ENCODE peak calls at places on chromosomes 1 and 21, in six cellular contexts. One of them, this sample, is unnamed.

GRCh38 chr1:195530961-195531360 is 1077.3 kb downstream of the KCNT2 start:
- DNase-seq in fibroblast of the aortic adventitia: peak
- DNase-seq in lower lobe of right lung: no peak
- DNase-seq in coronary artery: no peak
- DNase-seq in dorsolateral prefrontal cortex: no peak
- DNase-seq in lower leg skin: no peak
- DNase-seq in this sample: no peak

GRCh38 chr1:163412216-163412615 is 90.5 kb downstream of the NUF2 start:
- DNase-seq in dorsolateral prefrontal cortex: no peak
- DNase-seq in coronary artery: no peak
- DNase-seq in fibroblast of the aortic adventitia: no peak
- DNase-seq in lower leg skin: no peak
- DNase-seq in lower lobe of right lung: no peak
- DNase-seq in this sample: no peak

GRCh38 chr1:200625381-200625824 is 4.9 kb upstream of the KIF14 start:
- DNase-seq in coronary artery: no peak
- DNase-seq in lower leg skin: no peak
- DNase-seq in fibroblast of the aortic adventitia: peak
- DNase-seq in dorsolateral prefrontal cortex: no peak
- DNase-seq in lower lobe of right lung: no peak
- DNase-seq in this sample: no peak

GRCh38 chr1:100736766-100737165 is 17.2 kb downstream of the VCAM1 start:
- DNase-seq in lower leg skin: no peak
- DNase-seq in lower lobe of right lung: no peak
- DNase-seq in fibroblast of the aortic adventitia: peak
- DNase-seq in dorsolateral prefrontal cortex: no peak
- DNase-seq in coronary artery: no peak
- DNase-seq in this sample: no peak

GRCh38 chr1:44030606-44031050 is 634 bp downstream of the SLC6A9 start:
- DNase-seq in lower leg skin: no peak
- DNase-seq in coronary artery: peak
- DNase-seq in fibroblast of the aortic adventitia: peak
- DNase-seq in lower lobe of right lung: no peak
- DNase-seq in dorsolateral prefrontal cortex: peak
- DNase-seq in this sample: no peak

GRCh38 chr1:176325664-176326063 is 118.6 kb upstream of the COP1 start:
- DNase-seq in lower lobe of right lung: no peak
- DNase-seq in coronary artery: no peak
- DNase-seq in fibroblast of the aortic adventitia: no peak
- DNase-seq in dorsolateral prefrontal cortex: no peak
- DNase-seq in lower leg skin: peak
- DNase-seq in this sample: no peak

GRCh38 chr1:154607084-154607747 is 770 bp downstream of the ADAR start:
- DNase-seq in dorsolateral prefrontal cortex: no peak
- DNase-seq in fibroblast of the aortic adventitia: peak
- DNase-seq in lower lobe of right lung: no peak
- DNase-seq in coronary artery: peak
- DNase-seq in lower leg skin: no peak
- DNase-seq in this sample: no peak

GRCh38 chr21:17455451-17455850 is 57.4 kb upstream of the CXADR start:
- DNase-seq in lower leg skin: no peak
- DNase-seq in coronary artery: no peak
- DNase-seq in lower lobe of right lung: no peak
- DNase-seq in dorsolateral prefrontal cortex: no peak
- DNase-seq in fibroblast of the aortic adventitia: no peak
- DNase-seq in this sample: no peak

GRCh38 chr1:220879090-220879508 is at the start of gene HLX:
- DNase-seq in coronary artery: peak
- DNase-seq in lower leg skin: peak
- DNase-seq in fibroblast of the aortic adventitia: peak
- DNase-seq in dorsolateral prefrontal cortex: no peak
- DNase-seq in lower lobe of right lung: peak
- DNase-seq in this sample: peak

GRCh38 chr1:158076461-158076860 is 83.0 kb downstream of the KIRREL1 start:
- DNase-seq in lower leg skin: no peak
- DNase-seq in fibroblast of the aortic adventitia: no peak
- DNase-seq in dorsolateral prefrontal cortex: no peak
- DNase-seq in lower lobe of right lung: no peak
- DNase-seq in coronary artery: no peak
- DNase-seq in this sample: no peak

GRCh38 chr21:30233636-30234035 is 17.7 kb upstream of the CLDN8 start:
- DNase-seq in lower lobe of right lung: no peak
- DNase-seq in lower leg skin: no peak
- DNase-seq in coronary artery: no peak
- DNase-seq in dorsolateral prefrontal cortex: no peak
- DNase-seq in fibroblast of the aortic adventitia: no peak
- DNase-seq in this sample: no peak
- TF ChIP-seq CTCF in lower lobe of right lung: no peak
- TF ChIP-seq CTCF in lower leg skin: no peak
- TF ChIP-seq CTCF in coronary artery: no peak
- TF ChIP-seq CTCF in dorsolateral prefrontal cortex: no peak
- TF ChIP-seq CTCF in fibroblast of the aortic adventitia: no peak
- TF ChIP-seq CTCF in this sample: no peak

DNA sequence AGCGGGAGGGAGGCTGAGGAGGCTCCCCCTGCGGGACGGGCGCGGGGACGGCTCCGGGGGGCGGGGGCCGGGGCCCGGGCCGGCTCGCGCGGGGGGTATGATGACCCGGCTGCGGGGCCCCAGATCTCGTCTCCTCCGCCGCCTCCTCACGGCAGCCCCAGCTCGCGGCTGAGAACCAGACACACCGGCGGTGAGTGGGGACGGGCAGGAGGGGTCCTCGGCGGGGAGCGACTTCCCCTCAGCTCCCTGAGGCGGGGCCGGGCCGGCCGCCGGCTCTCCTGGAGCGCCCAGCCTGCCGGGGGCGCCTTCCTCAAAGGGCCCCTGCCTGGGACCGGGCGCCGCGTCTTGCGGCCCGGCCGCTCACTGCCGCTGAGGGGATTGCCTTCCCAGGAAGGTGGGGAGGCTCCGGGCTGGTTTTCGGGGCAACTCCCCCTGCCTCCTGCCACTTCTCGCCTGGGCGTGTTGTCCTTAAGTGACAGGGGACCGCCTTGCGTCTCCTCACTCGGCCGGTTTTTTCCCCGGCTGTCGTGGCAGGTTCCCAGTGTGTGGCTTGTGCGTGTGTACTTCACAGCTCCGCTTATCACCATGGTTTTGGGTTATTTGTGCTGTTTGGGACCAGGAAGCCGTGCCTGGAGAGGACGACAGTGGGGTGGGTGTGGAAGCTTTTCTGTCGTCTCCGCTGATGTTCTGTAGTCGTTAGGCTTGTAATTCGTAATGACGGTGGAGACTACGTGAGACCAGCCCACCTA is 800 bp downstream of the HIPK1 start:
- DNase-seq in coronary artery: peak
- DNase-seq in dorsolateral prefrontal cortex: no peak
- DNase-seq in lower lobe of right lung: peak
- DNase-seq in lower leg skin: peak
- DNase-seq in fibroblast of the aortic adventitia: no peak
- DNase-seq in this sample: peak
- TF ChIP-seq CTCF in coronary artery: no peak
- TF ChIP-seq CTCF in dorsolateral prefrontal cortex: no peak
- TF ChIP-seq CTCF in lower lobe of right lung: no peak
- TF ChIP-seq CTCF in lower leg skin: no peak
- TF ChIP-seq CTCF in fibroblast of the aortic adventitia: peak
- TF ChIP-seq CTCF in this sample: no peak

GRCh38 chr1:234579967-234580366 is 30.0 kb downstream of the IRF2BP2 start:
- DNase-seq in lower lobe of right lung: no peak
- DNase-seq in coronary artery: no peak
- DNase-seq in dorsolateral prefrontal cortex: no peak
- DNase-seq in lower leg skin: no peak
- DNase-seq in fibroblast of the aortic adventitia: no peak
- DNase-seq in this sample: no peak
- TF ChIP-seq CTCF in lower lobe of right lung: peak
- TF ChIP-seq CTCF in coronary artery: no peak
- TF ChIP-seq CTCF in dorsolateral prefrontal cortex: no peak
- TF ChIP-seq CTCF in lower leg skin: no peak
- TF ChIP-seq CTCF in fibroblast of the aortic adventitia: peak
- TF ChIP-seq CTCF in this sample: no peak

GRCh38 chr1:147379889-147380288 is 137.4 kb downstream of the CHD1L start:
- DNase-seq in fibroblast of the aortic adventitia: no peak
- DNase-seq in dorsolateral prefrontal cortex: no peak
- DNase-seq in lower lobe of right lung: no peak
- DNase-seq in coronary artery: no peak
- DNase-seq in lower leg skin: no peak
- DNase-seq in this sample: no peak
- TF ChIP-seq CTCF in fibroblast of the aortic adventitia: no peak
- TF ChIP-seq CTCF in dorsolateral prefrontal cortex: no peak
- TF ChIP-seq CTCF in lower lobe of right lung: no peak
- TF ChIP-seq CTCF in coronary artery: no peak
- TF ChIP-seq CTCF in lower leg skin: no peak
- TF ChIP-seq CTCF in this sample: no peak

DNA sequence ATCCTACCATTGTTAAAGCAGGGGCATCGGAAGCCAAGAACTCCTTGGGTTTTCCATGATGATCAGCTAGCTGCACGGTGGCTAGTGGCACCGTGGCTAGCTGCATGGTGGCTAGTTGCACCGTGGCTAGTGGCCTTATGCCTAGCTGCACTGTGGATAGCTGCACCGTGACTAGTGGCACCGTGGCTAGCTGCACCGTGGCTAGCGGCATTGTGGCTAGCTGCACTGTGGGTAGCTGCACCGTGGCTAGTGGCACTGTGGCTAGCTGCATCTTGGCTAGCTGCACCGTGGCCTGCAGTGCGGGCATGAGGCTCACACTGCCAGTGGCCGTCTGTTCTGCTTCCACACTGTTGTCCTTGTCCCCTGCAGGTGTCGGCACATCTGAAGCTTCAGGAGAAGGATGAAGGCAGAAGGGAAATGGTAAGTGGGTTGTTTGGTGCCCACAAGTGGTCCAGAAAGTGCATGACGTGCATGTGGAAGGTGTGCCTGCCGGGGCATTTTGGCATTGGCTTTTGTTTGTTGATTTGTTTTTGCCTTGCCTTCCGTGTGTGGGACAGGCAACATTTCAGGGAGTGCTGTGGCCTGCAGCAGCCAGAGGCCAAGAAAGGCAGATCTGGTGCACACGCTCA is 38.6 kb downstream of the TFF3 start:
- DNase-seq in lower leg skin: no peak
- DNase-seq in lower lobe of right lung: no peak
- DNase-seq in fibroblast of the aortic adventitia: no peak
- DNase-seq in dorsolateral prefrontal cortex: no peak
- DNase-seq in coronary artery: no peak
- DNase-seq in this sample: no peak
- TF ChIP-seq CTCF in lower leg skin: no peak
- TF ChIP-seq CTCF in lower lobe of right lung: no peak
- TF ChIP-seq CTCF in fibroblast of the aortic adventitia: no peak
- TF ChIP-seq CTCF in dorsolateral prefrontal cortex: no peak
- TF ChIP-seq CTCF in coronary artery: no peak
- TF ChIP-seq CTCF in this sample: no peak

DNA sequence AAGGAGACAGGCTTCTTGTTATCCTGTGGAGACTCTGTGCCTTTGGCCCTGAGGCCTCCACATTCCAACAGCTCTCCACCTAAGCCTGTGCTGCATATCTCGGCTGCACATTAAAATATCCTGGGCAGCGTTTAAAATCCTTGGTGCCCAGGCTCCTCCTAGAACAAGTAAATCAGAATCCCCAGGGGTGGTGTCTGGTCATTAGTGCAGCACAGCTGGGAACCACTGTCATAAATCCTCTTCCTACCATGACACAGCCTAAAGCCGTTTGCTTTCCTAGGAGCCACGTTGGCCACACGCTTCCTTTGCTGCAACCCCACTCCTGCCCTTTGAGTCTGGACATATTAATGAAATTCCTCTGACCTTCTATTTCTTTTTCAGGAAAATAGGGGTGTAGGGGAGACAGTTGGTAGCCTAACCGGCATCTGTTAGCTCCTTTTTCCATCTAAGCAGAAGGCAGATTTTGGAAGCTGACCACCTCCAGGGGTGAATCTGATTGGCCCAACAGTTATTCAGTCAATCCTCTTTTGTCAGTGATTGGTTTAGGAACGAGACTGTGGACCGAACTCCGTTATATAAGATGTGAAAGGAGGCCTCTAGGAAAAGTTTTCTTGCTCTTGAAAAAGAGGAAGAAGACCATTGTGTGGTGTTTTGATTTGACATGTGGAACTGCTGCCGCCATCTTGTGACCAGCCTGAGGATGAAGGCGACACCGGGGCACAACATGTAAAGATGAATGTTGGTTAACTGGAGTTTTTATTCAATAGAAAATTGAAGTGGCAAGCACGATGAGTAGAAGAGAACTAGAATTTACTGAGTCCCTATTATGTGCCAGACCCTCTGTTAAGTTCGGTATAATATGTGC is 41.9 kb downstream of the JUN start:
- DNase-seq in coronary artery: no peak
- DNase-seq in lower lobe of right lung: no peak
- DNase-seq in lower leg skin: no peak
- DNase-seq in dorsolateral prefrontal cortex: no peak
- DNase-seq in fibroblast of the aortic adventitia: no peak
- DNase-seq in this sample: no peak
- TF ChIP-seq CTCF in coronary artery: no peak
- TF ChIP-seq CTCF in lower lobe of right lung: no peak
- TF ChIP-seq CTCF in lower leg skin: no peak
- TF ChIP-seq CTCF in dorsolateral prefrontal cortex: no peak
- TF ChIP-seq CTCF in fibroblast of the aortic adventitia: no peak
- TF ChIP-seq CTCF in this sample: no peak

This sample was measured in activated B cell treated with CpG ODN at 0.5 μM for 24 hours.